ENCODE peak calls at places on chromosome 1, in four cellular contexts. R is right lobe of liver, A is IMR-90, C is A549. J is an unnamed sample. For H3K4me1, the result is how much of the 10 kb centered on the place peaks cover.

GRCh38 chr1:17826165-17826488 is 71.0 kb downstream of the ACTL8 start:
- DNase-seq in R (peak), A (peak), C (peak), J (peak)

GRCh38 chr1:185680453-185680852 is 53.7 kb upstream of the HMCN1 start:
- DNase-seq in C (no peak), A (no peak), R (no peak), J (no peak)

GRCh38 chr1:91781916-91782622 is 103.9 kb downstream of the TGFBR3 start:
- DNase-seq in A (peak), C (no peak), R (no peak), J (no peak)

GRCh38 chr1:31102501-31102950 is 37.0 kb upstream of the PUM1 start:
- DNase-seq in C (no peak), R (no peak), A (peak), J (peak)

GRCh38 chr1:207033302-207033701 is 746 bp upstream of the C1orf116 start:
- DNase-seq in R (no peak), C (no peak), A (no peak), J (no peak)

GRCh38 chr1:110286564-110286963 is 52.6 kb upstream of the RBM15 start:
- DNase-seq in C (no peak), A (no peak), R (no peak), J (no peak)

GRCh38 chr1:169601096-169601881 is 15.0 kb upstream of the F5 start:
- DNase-seq in A (peak), C (peak), R (no peak), J (no peak)

GRCh38 chr1:79847715-79848114 is 841.2 kb upstream of the ADGRL4 start:
- DNase-seq in A (no peak), R (no peak), C (no peak), J (no peak)

GRCh38 chr1:216599851-216600250 is 123.4 kb downstream of the ESRRG start:
- DNase-seq in R (no peak), A (no peak), C (no peak), J (no peak)

GRCh38 chr1:27656157-27656893 is 15.7 kb downstream of the IFI6 start:
- DNase-seq in C (no peak), A (peak), R (no peak), J (peak)

GRCh38 chr1:19311503-19311930 is 427 bp downstream of the AKR7A2 start:
- DNase-seq in C (peak), A (no peak), R (peak), J (peak)

GRCh38 chr1:183287191-183287675 is 101.2 kb downstream of the LAMC2 start:
- DNase-seq in R (no peak), C (no peak), A (peak), J (no peak)

GRCh38 chr1:118132000-118132399 is 53.0 kb downstream of the SPAG17 start:
- DNase-seq in R (no peak), A (no peak), C (no peak), J (no peak)

GRCh38 chr1:211577826-211578639 is 928 bp downstream of the SLC30A1 start:
- DNase-seq in R (peak), A (peak), C (peak), J (peak)

GRCh38 chr1:59901770-59902388 is 24.7 kb downstream of the CYP2J2 start:
- DNase-seq in R (no peak), A (no peak), C (no peak), J (no peak)

GRCh38 chr1:161792740-161793139 is 26.6 kb downstream of the ATF6 start:
- DNase-seq in C (peak), A (peak), R (no peak), J (no peak)

GRCh38 chr1:60762176-60762575 is 320.2 kb upstream of the NFIA start:
- DNase-seq in C (no peak), R (no peak), A (peak), J (no peak)

GRCh38 chr1:24683713-24684162 is 40.6 kb downstream of the SRRM1 start:
- DNase-seq in C (peak), A (peak), R (no peak), J (no peak)

GRCh38 chr1:35536551-35537162 is 20.5 kb downstream of the KIAA0319L start:
- DNase-seq in C (no peak), A (no peak), R (no peak), J (no peak)

GRCh38 chr1:102097451-102097850 is 100.7 kb upstream of the OLFM3 start:
- DNase-seq in A (no peak), R (no peak), C (no peak), J (no peak)

GRCh38 chr1:174692313-174692712 is 244.5 kb downstream of the GPR52 start:
- DNase-seq in C (no peak), R (no peak), A (peak), J (no peak)

GRCh38 chr1:109783436-109783835 is 19.7 kb upstream of the EPS8L3 start:
- DNase-seq in A (peak), R (peak), C (peak), J (no peak)

GRCh38 chr1:181141431-181141910 is 53.0 kb downstream of the IER5 start:
- DNase-seq in C (no peak), R (peak), A (peak), J (no peak)

GRCh38 chr1:218983848-218984247 is 189.8 kb upstream of the LYPLAL1 start:
- DNase-seq in C (no peak), A (no peak), R (no peak), J (no peak)

GRCh38 chr1:170668301-170668789 is 4.4 kb downstream of the PRRX1 start:
- DNase-seq in A (no peak), R (no peak), C (no peak), J (peak)

GRCh38 chr1:6347641-6348487 is 45.7 kb downstream of the ACOT7 start:
- DNase-seq in C (peak), R (peak), A (peak), J (no peak)

GRCh38 chr1:66400660-66401059 is 133.3 kb upstream of the SGIP1 start:
- DNase-seq in C (no peak), R (no peak), A (no peak), J (no peak)

GRCh38 chr1:115158181-115158580 is 68.9 kb upstream of the TSPAN2 start:
- DNase-seq in C (no peak), R (no peak), A (peak), J (peak)

GRCh38 chr1:59028052-59028451 is 244.2 kb upstream of the JUN start:
- DNase-seq in C (no peak), A (no peak), R (no peak), J (no peak)

GRCh38 chr1:6464915-6465314 is 1.1 kb downstream of the TNFRSF25 start:
- DNase-seq in C (no peak), A (no peak), R (no peak), J (no peak)

GRCh38 chr1:46530791-46531409 is 20.5 kb downstream of the KNCN start:
- DNase-seq in A (no peak), R (no peak), C (no peak), J (no peak)

GRCh38 chr1:171841931-171842723 is 829 bp downstream of the DNM3 start:
- DNase-seq in A (no peak), R (no peak), C (peak), J (no peak)

GRCh38 chr1:171835891-171836290 is 5.4 kb upstream of the DNM3 start:
- DNase-seq in R (no peak), A (no peak), C (no peak), J (no peak)

GRCh38 chr1:171844381-171844780 is 3.1 kb downstream of the DNM3 start:
- DNase-seq in A (no peak), R (no peak), C (no peak), J (no peak)

GRCh38 chr1:171845998-171846397 is 4.7 kb downstream of the DNM3 start:
- DNase-seq in A (no peak), C (no peak), R (no peak), J (no peak)

DNA sequence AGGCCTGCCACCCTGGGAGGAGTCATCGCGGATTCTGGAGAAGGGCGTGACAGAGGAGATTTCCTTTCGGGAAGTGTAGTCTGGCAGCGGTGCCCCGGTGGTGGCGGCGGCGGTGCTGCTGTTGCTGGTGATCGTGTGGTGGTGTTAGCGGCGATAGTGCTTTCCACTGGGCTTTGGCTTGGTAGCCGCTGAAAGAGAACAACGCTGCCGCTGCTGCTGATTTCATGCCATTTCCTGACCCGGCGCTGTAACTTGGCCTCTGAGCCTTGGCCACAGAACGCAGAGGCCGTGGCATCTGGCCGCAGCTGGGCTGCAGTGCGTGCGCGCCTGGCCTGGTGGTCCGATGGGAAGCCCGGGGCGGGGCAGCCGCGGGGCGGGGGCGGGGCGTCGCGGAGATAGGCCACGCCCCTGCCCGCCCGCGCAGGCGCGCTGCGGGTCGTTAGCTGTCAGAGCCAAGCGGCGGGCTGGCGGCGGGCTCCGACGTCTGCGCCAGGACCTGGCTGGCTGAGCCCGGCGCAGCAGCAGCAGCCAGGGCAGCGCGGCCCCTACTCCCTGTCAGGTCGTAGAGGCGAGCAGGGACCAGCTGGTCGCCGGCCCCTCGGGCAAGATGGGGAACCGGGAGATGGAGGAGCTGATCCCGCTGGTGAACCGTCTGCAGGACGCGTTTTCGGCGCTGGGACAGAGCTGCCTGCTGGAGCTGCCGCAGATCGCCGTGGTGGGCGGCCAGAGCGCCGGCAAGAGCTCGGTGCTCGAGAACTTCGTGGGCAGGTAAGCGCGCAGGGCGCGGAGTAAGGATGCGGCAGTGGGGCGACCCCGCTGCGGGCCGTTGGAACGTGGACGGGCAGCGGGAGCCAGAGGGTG is at the start of gene DNM3:
- DNase-seq in C (peak), A (peak), R (peak), J (peak)
- H3K4me3 ChIP-seq in C (peak), A (peak), R (peak), J (peak)

GRCh38 chr1:225771661-225772322 is 5.8 kb upstream of the SRP9 start:
- DNase-seq in A (no peak), R (no peak), C (no peak), J (no peak)

GRCh38 chr1:225768662-225769426 is 8.8 kb upstream of the SRP9 start:
- DNase-seq in R (no peak), C (no peak), A (no peak), J (no peak)

GRCh38 chr1:225767591-225768540 is 9.8 kb upstream of the SRP9 start:
- DNase-seq in R (no peak), C (no peak), A (peak), J (no peak)

GRCh38 chr1:225770586-225771248 is 6.9 kb upstream of the SRP9 start:
- DNase-seq in A (no peak), R (no peak), C (no peak), J (no peak)

GRCh38 chr1:225769687-225770086 is 7.9 kb upstream of the SRP9 start:
- DNase-seq in R (no peak), C (no peak), A (no peak), J (no peak)
- H3K4me1 ChIP-seq in R (under half), C (half or more), A (under half), J (under half)

GRCh38 chr1:158149577-158150269 is 31.0 kb upstream of the CD1D start:
- DNase-seq in A (peak), R (peak), C (peak), J (peak)
- TF ChIP-seq POLR2A in A (no peak), R (no peak), C (no peak), J (peak)

DNA sequence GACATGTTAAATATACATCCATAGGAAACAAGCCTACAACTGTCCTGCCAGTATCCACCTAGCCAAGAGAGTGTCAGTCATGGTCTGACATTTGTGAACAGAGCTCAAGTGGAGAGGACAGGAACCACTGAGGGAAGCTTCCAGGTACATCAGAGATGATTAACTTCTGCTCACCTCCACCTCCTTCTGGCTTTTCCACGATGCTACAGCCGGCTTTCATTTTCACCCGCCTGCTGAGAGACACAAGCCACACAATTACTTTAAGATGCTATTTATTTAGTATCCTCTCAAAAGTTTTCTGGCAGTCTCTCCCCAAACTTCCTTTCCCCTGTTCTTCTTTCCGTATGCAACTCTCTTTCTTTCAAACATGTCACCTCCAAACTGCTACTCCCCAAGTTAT is 2.1 kb downstream of the ETV3 start:
- DNase-seq in A (no peak), R (no peak), C (peak), J (no peak)
- H3K4me3 ChIP-seq in A (no peak), R (no peak), C (peak), J (no peak)

J was measured in gastrocnemius medialis.